ENCODE peak calls at places on chromosomes 16 and 17, in six cellular contexts. T is H1, M is K562, A is GM12892, U is HepG2, W is GM12878. Y is an unnamed sample.

GRCh38 chr16:68564367-68564985 is 25.4 kb downstream of the ZFP90 start:
- DNase-seq in U (no peak), W (no peak), T (no peak), A (no peak), M (no peak), Y (no peak)

GRCh38 chr16:7653746-7654145 is 321.1 kb downstream of the RBFOX1 start:
- DNase-seq in M (no peak), A (no peak), U (no peak), T (no peak), W (no peak), Y (no peak)

GRCh38 chr16:72844225-72844920 is 203.6 kb downstream of the ZFHX3 start:
- DNase-seq in U (no peak), M (no peak), A (no peak), T (no peak), W (peak), Y (no peak)

GRCh38 chr17:74117999-74118421 is 85.5 kb upstream of the RPL38 start:
- DNase-seq in U (no peak), A (no peak), M (no peak), W (no peak), T (no peak), Y (no peak)

GRCh38 chr17:47844814-47845453 is 3.9 kb upstream of the SCRN2 start:
- DNase-seq in T (no peak), A (no peak), W (no peak), M (peak), U (no peak), Y (no peak)

GRCh38 chr17:74763565-74764387 is 12.4 kb downstream of the NAT9 start:
- DNase-seq in W (no peak), A (no peak), T (no peak), M (no peak), U (peak), Y (no peak)

GRCh38 chr16:56306690-56307533 is 115.6 kb downstream of the GNAO1 start:
- DNase-seq in W (no peak), U (no peak), M (peak), T (no peak), A (no peak), Y (no peak)

GRCh38 chr17:61809816-61810392 is 53.4 kb downstream of the BRIP1 start:
- DNase-seq in U (no peak), W (no peak), M (no peak), A (no peak), T (no peak), Y (no peak)

GRCh38 chr16:16798504-16798903 is 419.6 kb downstream of the NPIPA7 start:
- DNase-seq in U (no peak), M (no peak), W (no peak), A (no peak), T (no peak), Y (no peak)

GRCh38 chr16:71552698-71553503 is 24.0 kb downstream of the TAT start:
- DNase-seq in W (no peak), M (peak), U (peak), A (no peak), T (no peak), Y (no peak)

GRCh38 chr17:79018045-79018695 is 5.8 kb upstream of the C1QTNF1 start:
- DNase-seq in U (no peak), T (no peak), M (no peak), W (no peak), A (no peak), Y (no peak)

GRCh38 chr17:46818929-46819859 is 702 bp upstream of the WNT3 start:
- DNase-seq in W (no peak), U (no peak), T (peak), M (peak), A (no peak), Y (peak)

GRCh38 chr16:56690420-56691122 is 8.3 kb downstream of the MT1X start:
- DNase-seq in T (no peak), U (no peak), A (no peak), M (no peak), W (no peak), Y (no peak)

GRCh38 chr16:369866-370436 is 387 bp downstream of the MRPL28 start:
- DNase-seq in W (no peak), T (peak), M (peak), A (no peak), U (no peak), Y (no peak)

GRCh38 chr16:10896723-10897122 is 19.7 kb downstream of the CIITA start:
- DNase-seq in A (no peak), M (no peak), T (no peak), U (no peak), W (no peak), Y (no peak)

DNA sequence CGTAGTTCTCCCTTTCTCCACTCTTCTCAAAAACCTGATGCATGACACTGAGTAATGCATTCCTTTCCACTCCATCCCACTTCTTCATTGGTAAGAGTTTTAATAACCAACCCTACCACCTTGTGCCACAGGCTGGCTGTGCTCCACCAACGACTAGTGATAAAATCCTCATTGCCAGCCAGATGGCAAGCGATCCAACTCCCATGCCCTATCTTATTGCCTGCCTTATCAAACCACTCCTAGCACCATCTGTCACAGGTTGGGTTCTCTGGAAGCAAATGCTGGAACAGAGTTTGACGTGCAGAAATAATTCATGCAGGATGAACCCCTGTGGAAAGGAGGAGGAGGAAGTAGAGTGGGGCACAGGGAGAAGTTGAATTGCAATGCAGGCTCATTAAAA is 99.5 kb downstream of the CHD9NB start:
- DNase-seq in A (no peak), U (no peak), W (no peak), T (no peak), M (no peak), Y (no peak)
- TF ChIP-seq POLR2AphosphoS5 in A (no peak), U (no peak), W (no peak), T (no peak), M (no peak), Y (no peak)

GRCh38 chr17:45374501-45374900 is 57.7 kb upstream of the MAP3K14 start:
- DNase-seq in M (no peak), T (no peak), W (no peak), U (no peak), A (no peak), Y (no peak)
- TF ChIP-seq TAF1 in M (no peak), T (no peak), W (no peak), U (no peak), A (no peak), Y (no peak)

GRCh38 chr16:57801856-57802634 is at the start of gene KIFC3:
- DNase-seq in W (no peak), A (no peak), T (peak), U (peak), M (peak), Y (peak)
- TF ChIP-seq POLR2A in W (no peak), A (no peak), T (no peak), U (no peak), M (no peak), Y (no peak)

GRCh38 chr17:82858376-82859126 is 18.7 kb upstream of the ZNF750 start:
- DNase-seq in A (no peak), M (no peak), U (no peak), T (no peak), W (no peak), Y (no peak)
- TF ChIP-seq POLR2AphosphoS5 in A (no peak), M (no peak), U (no peak), T (no peak), W (no peak), Y (no peak)

DNA sequence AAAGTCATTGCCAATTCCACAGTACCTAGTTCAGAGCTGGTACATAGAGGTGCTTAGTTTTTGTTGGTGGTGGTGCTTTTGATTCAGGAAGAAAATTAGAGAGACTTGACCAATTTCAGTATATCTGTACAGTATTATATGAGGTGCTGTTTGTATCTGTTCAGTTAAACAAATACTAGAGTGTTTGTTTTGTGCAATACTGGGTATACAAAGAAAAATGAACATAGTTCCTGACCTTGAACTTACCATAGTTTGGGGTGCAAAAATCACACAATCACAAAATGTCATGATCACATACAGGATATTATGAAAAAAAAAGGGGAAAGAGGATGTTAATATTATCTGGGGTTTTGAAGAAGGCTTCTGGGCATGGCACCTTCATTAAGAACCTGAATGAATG is 39.8 kb upstream of the GOT2 start:
- DNase-seq in U (peak), M (no peak), W (no peak), A (no peak), T (no peak), Y (no peak)
- TF ChIP-seq TAF1 in U (no peak), M (no peak), W (no peak), A (no peak), T (no peak), Y (no peak)

GRCh38 chr17:49788443-49789277 is at the start of gene KAT7:
- DNase-seq in A (peak), W (peak), T (peak), M (peak), U (peak), Y (peak)
- TF ChIP-seq POLR2A in A (peak), W (peak), T (peak), M (peak), U (peak), Y (peak)

GRCh38 chr16:89256651-89257254 is 39.2 kb downstream of the ZNF778 start:
- DNase-seq in T (peak), A (no peak), M (no peak), W (no peak), U (no peak), Y (peak)
- TF ChIP-seq POLR2AphosphoS5 in T (peak), A (no peak), M (no peak), W (no peak), U (no peak), Y (no peak)

Y was measured in GM12891.